ENCODE peak calls at places on chromosomes 13 and 19, in four cellular contexts. One of them, this sample, is unnamed.

GRCh38 chr19:16384688-16385087 is 60.1 kb downstream of the KLF2 start:
- DNase-seq in mesenchymal stem cell: no peak
- DNase-seq in IMR-90: no peak
- DNase-seq in neuronal stem cell: no peak
- DNase-seq in this sample: no peak

GRCh38 chr13:104253063-104253680 is 1187.0 kb upstream of the SLC10A2 start:
- DNase-seq in mesenchymal stem cell: peak; percentile 6
- DNase-seq in IMR-90: no peak
- DNase-seq in neuronal stem cell: no peak
- DNase-seq in this sample: no peak

GRCh38 chr13:43874512-43875092 is 4.9 kb downstream of the CCDC122 start:
- DNase-seq in mesenchymal stem cell: peak; percentile 49
- DNase-seq in IMR-90: peak; percentile 54
- DNase-seq in neuronal stem cell: no peak
- DNase-seq in this sample: peak; percentile 25

GRCh38 chr13:28441533-28441928 is 53.4 kb downstream of the FLT1 start:
- DNase-seq in mesenchymal stem cell: no peak
- DNase-seq in IMR-90: no peak
- DNase-seq in neuronal stem cell: no peak
- DNase-seq in this sample: no peak

GRCh38 chr19:42276821-42277220 is 7.8 kb downstream of the CIC start:
- DNase-seq in mesenchymal stem cell: no peak
- DNase-seq in IMR-90: no peak
- DNase-seq in neuronal stem cell: no peak
- DNase-seq in this sample: no peak

GRCh38 chr19:32268381-32268780 is 77.0 kb upstream of the ZNF507 start:
- DNase-seq in mesenchymal stem cell: no peak
- DNase-seq in IMR-90: no peak
- DNase-seq in neuronal stem cell: no peak
- DNase-seq in this sample: no peak

GRCh38 chr13:93876236-93876635 is 603.2 kb downstream of the DCT start:
- DNase-seq in mesenchymal stem cell: no peak
- DNase-seq in IMR-90: no peak
- DNase-seq in neuronal stem cell: no peak
- DNase-seq in this sample: no peak

GRCh38 chr13:31081316-31081715 is 80.4 kb downstream of the HSPH1 start:
- DNase-seq in mesenchymal stem cell: no peak
- DNase-seq in IMR-90: no peak
- DNase-seq in neuronal stem cell: no peak
- DNase-seq in this sample: no peak

GRCh38 chr13:36819064-36819810 is at the start of gene RFXAP:
- DNase-seq in mesenchymal stem cell: peak; percentile 85
- DNase-seq in IMR-90: peak; percentile 81
- DNase-seq in neuronal stem cell: peak; percentile 90
- DNase-seq in this sample: peak; percentile 93

GRCh38 chr13:65353951-65354350 is 1876.2 kb downstream of the PCDH9 start:
- DNase-seq in mesenchymal stem cell: no peak
- DNase-seq in IMR-90: no peak
- DNase-seq in neuronal stem cell: no peak
- DNase-seq in this sample: no peak

GRCh38 chr19:5397804-5398692 is 57.2 kb upstream of the ZNRF4 start:
- DNase-seq in mesenchymal stem cell: no peak
- DNase-seq in IMR-90: no peak
- DNase-seq in neuronal stem cell: peak; percentile 81
- DNase-seq in this sample: peak; percentile 94

GRCh38 chr13:101624981-101625380 is 172.5 kb downstream of the ITGBL1 start:
- DNase-seq in mesenchymal stem cell: no peak
- DNase-seq in IMR-90: no peak
- DNase-seq in neuronal stem cell: no peak
- DNase-seq in this sample: no peak

GRCh38 chr13:110173247-110173818 is 133.6 kb downstream of the COL4A1 start:
- DNase-seq in mesenchymal stem cell: peak; percentile 73
- DNase-seq in IMR-90: peak; percentile 13
- DNase-seq in neuronal stem cell: no peak
- DNase-seq in this sample: peak; percentile 65

GRCh38 chr13:110524484-110525254 is 36.9 kb downstream of the RAB20 start:
- DNase-seq in mesenchymal stem cell: no peak
- DNase-seq in IMR-90: no peak
- DNase-seq in neuronal stem cell: no peak
- DNase-seq in this sample: no peak

GRCh38 chr13:44809152-44809551 is 180.1 kb downstream of the NUFIP1 start:
- DNase-seq in mesenchymal stem cell: no peak
- DNase-seq in IMR-90: no peak
- DNase-seq in neuronal stem cell: no peak
- DNase-seq in this sample: no peak

GRCh38 chr19:53158119-53158656 is 665 bp downstream of the ZNF347 start:
- DNase-seq in mesenchymal stem cell: peak; percentile 49
- DNase-seq in IMR-90: peak; percentile 15
- DNase-seq in neuronal stem cell: peak; percentile 20
- DNase-seq in this sample: peak; percentile 70

GRCh38 chr13:109667754-109668360 is 118.5 kb downstream of the IRS2 start:
- DNase-seq in mesenchymal stem cell: no peak
- DNase-seq in IMR-90: no peak
- DNase-seq in neuronal stem cell: no peak
- DNase-seq in this sample: peak; percentile 31

GRCh38 chr19:44447864-44448674 is at the start of gene ZNF229:
- DNase-seq in mesenchymal stem cell: peak; percentile 94
- DNase-seq in IMR-90: peak; percentile 94
- DNase-seq in neuronal stem cell: peak; percentile 79
- DNase-seq in this sample: peak; percentile 98

GRCh38 chr13:40149611-40150283 is 494.3 kb downstream of the COG6 start:
- DNase-seq in mesenchymal stem cell: peak; percentile 79
- DNase-seq in IMR-90: peak; percentile 53
- DNase-seq in neuronal stem cell: no peak
- DNase-seq in this sample: no peak

GRCh38 chr19:55436847-55437246 is 6.3 kb downstream of the SHISA7 start:
- DNase-seq in mesenchymal stem cell: no peak
- DNase-seq in IMR-90: no peak
- DNase-seq in neuronal stem cell: no peak
- DNase-seq in this sample: no peak

GRCh38 chr13:41148421-41149283 is 16.1 kb upstream of the KBTBD6 start:
- DNase-seq in mesenchymal stem cell: no peak
- DNase-seq in IMR-90: no peak
- DNase-seq in neuronal stem cell: no peak
- DNase-seq in this sample: peak; percentile 28

GRCh38 chr13:93039131-93039530 is 187.5 kb upstream of the GPC6 start:
- DNase-seq in mesenchymal stem cell: peak; percentile 9
- DNase-seq in IMR-90: peak; percentile 67
- DNase-seq in neuronal stem cell: no peak
- DNase-seq in this sample: peak; percentile 34

GRCh38 chr13:97914537-97914936 is 38.9 kb upstream of the IPO5 start:
- DNase-seq in mesenchymal stem cell: no peak
- DNase-seq in IMR-90: peak; percentile 70
- DNase-seq in neuronal stem cell: no peak
- DNase-seq in this sample: no peak

GRCh38 chr19:33953023-33953422 is 156.4 kb downstream of the KCTD15 start:
- DNase-seq in mesenchymal stem cell: no peak
- DNase-seq in IMR-90: no peak
- DNase-seq in neuronal stem cell: no peak
- DNase-seq in this sample: no peak

GRCh38 chr19:12794936-12795335 is 3.6 kb downstream of the JUNB start:
- DNase-seq in mesenchymal stem cell: peak; percentile 78
- DNase-seq in IMR-90: peak; percentile 29
- DNase-seq in neuronal stem cell: no peak
- DNase-seq in this sample: no peak

GRCh38 chr13:36750046-36750445 is 69.0 kb upstream of the RFXAP start:
- DNase-seq in mesenchymal stem cell: no peak
- DNase-seq in IMR-90: no peak
- DNase-seq in neuronal stem cell: no peak
- DNase-seq in this sample: no peak

GRCh38 chr13:26839682-26840081 is 79.1 kb upstream of the GPR12 start:
- DNase-seq in mesenchymal stem cell: no peak
- DNase-seq in IMR-90: no peak
- DNase-seq in neuronal stem cell: no peak
- DNase-seq in this sample: no peak

GRCh38 chr13:30346159-30346788 is 38.9 kb upstream of the KATNAL1 start:
- DNase-seq in mesenchymal stem cell: no peak
- DNase-seq in IMR-90: no peak
- DNase-seq in neuronal stem cell: no peak
- DNase-seq in this sample: no peak

GRCh38 chr13:107864543-107865460 is 350.5 kb downstream of the LIG4 start:
- DNase-seq in mesenchymal stem cell: peak; percentile 87
- DNase-seq in IMR-90: peak; percentile 86
- DNase-seq in neuronal stem cell: peak; percentile 84
- DNase-seq in this sample: peak; percentile 78

GRCh38 chr19:5949792-5950305 is 28.1 kb downstream of the RANBP3 start:
- DNase-seq in mesenchymal stem cell: no peak
- DNase-seq in IMR-90: no peak
- DNase-seq in neuronal stem cell: no peak
- DNase-seq in this sample: no peak

GRCh38 chr13:59690857-59691500 is 472.7 kb downstream of the DIAPH3 start:
- DNase-seq in mesenchymal stem cell: peak; percentile 61
- DNase-seq in IMR-90: no peak
- DNase-seq in neuronal stem cell: no peak
- DNase-seq in this sample: no peak

GRCh38 chr13:20197361-20197834 is 4.7 kb upstream of the GJB2 start:
- DNase-seq in mesenchymal stem cell: peak; percentile 59
- DNase-seq in IMR-90: peak; percentile 56
- DNase-seq in neuronal stem cell: peak; percentile 62
- DNase-seq in this sample: peak; percentile 37

GRCh38 chr13:30898721-30899188 is 7.3 kb upstream of the MEDAG start:
- DNase-seq in mesenchymal stem cell: peak; percentile 100
- DNase-seq in IMR-90: peak; percentile 98
- DNase-seq in neuronal stem cell: no peak
- DNase-seq in this sample: peak; percentile 33

GRCh38 chr19:41913476-41914190 is 14.6 kb downstream of the ERFL start:
- DNase-seq in mesenchymal stem cell: no peak
- DNase-seq in IMR-90: no peak
- DNase-seq in neuronal stem cell: no peak
- DNase-seq in this sample: no peak

GRCh38 chr19:19548915-19549537 is 11.0 kb downstream of the CILP2 start:
- DNase-seq in mesenchymal stem cell: peak; percentile 27
- DNase-seq in IMR-90: peak; percentile 19
- DNase-seq in neuronal stem cell: no peak
- DNase-seq in this sample: no peak

GRCh38 chr19:35298561-35298972 is 6.6 kb downstream of the MAG start:
- DNase-seq in mesenchymal stem cell: no peak
- DNase-seq in IMR-90: no peak
- DNase-seq in neuronal stem cell: no peak
- DNase-seq in this sample: no peak
- H3K23ac ChIP-seq in mesenchymal stem cell: peak overlapping the region; percentile 28
- H3K23ac ChIP-seq in IMR-90: no peak overlapping the region
- H3K23ac ChIP-seq in neuronal stem cell: peak overlapping the region; percentile 57
- H3K23ac ChIP-seq in this sample: no peak overlapping the region

DNA sequence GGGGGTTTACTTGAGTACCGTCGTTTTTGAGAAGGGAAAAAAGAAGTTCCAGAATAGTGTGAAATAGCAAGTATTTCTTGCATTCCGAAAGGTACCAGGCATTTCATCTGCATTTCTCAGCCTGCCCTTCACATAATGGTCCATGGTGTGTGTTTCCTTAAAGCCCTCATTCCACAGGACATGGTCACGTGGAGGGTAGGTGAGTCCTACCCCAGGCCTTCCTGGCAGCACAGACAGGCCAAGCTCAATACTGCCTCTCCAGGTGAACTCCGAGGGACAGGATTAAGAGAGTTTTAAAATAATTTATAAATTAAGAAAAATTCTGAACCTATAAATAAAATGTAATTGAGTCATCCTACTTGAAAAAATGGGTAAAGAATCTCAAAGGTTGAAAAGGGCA is 64.7 kb downstream of the TNFRSF19 start:
- DNase-seq in mesenchymal stem cell: no peak
- DNase-seq in IMR-90: no peak
- DNase-seq in neuronal stem cell: no peak
- DNase-seq in this sample: peak; percentile 76
- H3K23ac ChIP-seq in mesenchymal stem cell: no peak overlapping the region
- H3K23ac ChIP-seq in IMR-90: no peak overlapping the region
- H3K23ac ChIP-seq in neuronal stem cell: no peak overlapping the region
- H3K23ac ChIP-seq in this sample: no peak overlapping the region

GRCh38 chr19:30421571-30421970 is 49.4 kb downstream of the ZNF536 start:
- DNase-seq in mesenchymal stem cell: no peak
- DNase-seq in IMR-90: no peak
- DNase-seq in neuronal stem cell: no peak
- DNase-seq in this sample: no peak

GRCh38 chr19:30423481-30423880 is 51.3 kb downstream of the ZNF536 start:
- DNase-seq in mesenchymal stem cell: no peak
- DNase-seq in IMR-90: no peak
- DNase-seq in neuronal stem cell: no peak
- DNase-seq in this sample: no peak

GRCh38 chr19:30419581-30420180 is 47.5 kb downstream of the ZNF536 start:
- DNase-seq in mesenchymal stem cell: no peak
- DNase-seq in IMR-90: no peak
- DNase-seq in neuronal stem cell: no peak
- DNase-seq in this sample: no peak

GRCh38 chr19:30416375-30416774 is 44.2 kb downstream of the ZNF536 start:
- DNase-seq in mesenchymal stem cell: no peak
- DNase-seq in IMR-90: no peak
- DNase-seq in neuronal stem cell: no peak
- DNase-seq in this sample: no peak

GRCh38 chr19:30420881-30421280 is 48.7 kb downstream of the ZNF536 start:
- DNase-seq in mesenchymal stem cell: no peak
- DNase-seq in IMR-90: no peak
- DNase-seq in neuronal stem cell: no peak
- DNase-seq in this sample: no peak
- H3K23ac ChIP-seq in mesenchymal stem cell: no peak overlapping the region
- H3K23ac ChIP-seq in IMR-90: no peak overlapping the region
- H3K23ac ChIP-seq in neuronal stem cell: no peak overlapping the region
- H3K23ac ChIP-seq in this sample: no peak overlapping the region

DNA sequence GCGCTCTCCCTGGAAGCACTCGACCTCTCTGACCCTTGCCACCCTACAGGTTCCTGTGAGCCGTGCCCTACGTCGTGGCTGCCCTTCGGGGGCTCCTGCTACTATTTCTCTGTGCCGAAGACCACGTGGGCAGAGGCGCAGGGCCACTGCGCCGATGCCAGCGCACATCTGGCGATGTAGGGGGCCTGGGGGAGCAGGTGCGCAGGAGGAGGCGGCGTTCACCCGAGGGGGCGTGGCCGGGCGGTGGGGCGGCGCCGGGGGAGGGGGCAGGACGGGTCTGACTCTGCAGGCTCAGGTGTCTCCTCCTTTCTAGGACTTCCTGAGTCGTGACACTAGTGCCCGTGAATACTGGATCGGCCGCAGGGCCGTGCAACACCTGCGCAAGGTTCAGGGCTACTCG is 26.4 kb downstream of the CLEC4M start:
- DNase-seq in mesenchymal stem cell: no peak
- DNase-seq in IMR-90: no peak
- DNase-seq in neuronal stem cell: no peak
- DNase-seq in this sample: peak; percentile 19
- H3K23ac ChIP-seq in mesenchymal stem cell: no peak overlapping the region
- H3K23ac ChIP-seq in IMR-90: no peak overlapping the region
- H3K23ac ChIP-seq in neuronal stem cell: peak overlapping the region; percentile 95
- H3K23ac ChIP-seq in this sample: no peak overlapping the region

GRCh38 chr19:46744005-46744691 is 1.7 kb upstream of the FKRP start:
- DNase-seq in mesenchymal stem cell: no peak
- DNase-seq in IMR-90: no peak
- DNase-seq in neuronal stem cell: no peak
- DNase-seq in this sample: no peak

GRCh38 chr19:46748325-46749109 is 2.3 kb upstream of the STRN4 start:
- DNase-seq in mesenchymal stem cell: peak; percentile 79
- DNase-seq in IMR-90: peak; percentile 56
- DNase-seq in neuronal stem cell: peak; percentile 57
- DNase-seq in this sample: peak; percentile 85

GRCh38 chr19:46745030-46745429 is 827 bp upstream of the FKRP start:
- DNase-seq in mesenchymal stem cell: no peak
- DNase-seq in IMR-90: no peak
- DNase-seq in neuronal stem cell: no peak
- DNase-seq in this sample: no peak

GRCh38 chr19:46746281-46746965 is at the start of gene STRN4:
- DNase-seq in mesenchymal stem cell: peak; percentile 46
- DNase-seq in IMR-90: no peak
- DNase-seq in neuronal stem cell: peak; percentile 47
- DNase-seq in this sample: peak; percentile 40

GRCh38 chr19:46745521-46746280 is at the start of gene FKRP:
- DNase-seq in mesenchymal stem cell: peak; percentile 35
- DNase-seq in IMR-90: no peak
- DNase-seq in neuronal stem cell: no peak
- DNase-seq in this sample: no peak
- H3K23ac ChIP-seq in mesenchymal stem cell: peak within 1 kb of the TSS; percentile 90
- H3K23ac ChIP-seq in IMR-90: peak within 1 kb of the TSS; percentile 99
- H3K23ac ChIP-seq in neuronal stem cell: peak within 1 kb of the TSS; percentile 83
- H3K23ac ChIP-seq in this sample: peak within 1 kb of the TSS; percentile 94